ENCODE peak calls at places on chromosomes 6 and 20, in four cellular contexts. E is effector CD4-positive, alpha-beta T cell; Q is NCI-H1105 treated with DMSO at 0.1 percent for 48 hours; M is myocyte. B is an unnamed sample.

GRCh38 chr6:16337280-16337975 is 99.0 kb downstream of the GMPR start:
- DNase-seq in M (peak; percentile 95), E (no peak), Q (no peak), B (no peak)

GRCh38 chr6:5359413-5359812 is 98.1 kb downstream of the FARS2 start:
- DNase-seq in E (no peak), M (no peak), Q (peak; percentile 97), B (no peak)

GRCh38 chr20:61969806-61970205 is 95.9 kb downstream of the TAF4 start:
- DNase-seq in E (no peak), M (no peak), Q (no peak), B (no peak)

GRCh38 chr6:85866373-85866740 is 223.7 kb upstream of the SYNCRIP start:
- DNase-seq in M (no peak), Q (no peak), E (no peak), B (no peak)

GRCh38 chr20:31594558-31595379 is 10.3 kb upstream of the ID1 start:
- DNase-seq in M (no peak), E (no peak), Q (no peak), B (peak; percentile 55)

GRCh38 chr6:166318227-166318626 is 10.0 kb upstream of the PRR18 start:
- DNase-seq in M (peak; percentile 97), Q (no peak), E (no peak), B (peak; percentile 98)

GRCh38 chr6:125213936-125214335 is 60.4 kb downstream of the TPD52L1 start:
- DNase-seq in M (peak; percentile 34), E (no peak), Q (no peak), B (no peak)

GRCh38 chr20:23641936-23642751 is 4.4 kb upstream of the CST3 start:
- DNase-seq in E (no peak), Q (no peak), M (peak; percentile 98), B (peak; percentile 52)

GRCh38 chr20:47676219-47676721 is 109.0 kb downstream of the SULF2 start:
- DNase-seq in M (no peak), E (no peak), Q (no peak), B (no peak)